ENCODE peak calls at places on chromosomes 2 and 18, in six cellular contexts. O is NCI-H345; F is memory B cell; P is epithelial cell of proximal tubule; I is MG63; C is naive thymus-derived CD4-positive, alpha-beta T cell. J is an unnamed sample.

GRCh38 chr2:88350262-88350640 is 102.2 kb downstream of the FOXI3 start:
- DNase-seq in I (no peak), C (no peak), P (no peak), F (no peak), O (no peak), J (no peak)

GRCh38 chr2:112583497-112584133 is 794 bp upstream of the CHCHD5 start:
- DNase-seq in P (no peak), I (no peak), F (no peak), O (no peak), C (peak; percentile 20), J (no peak)

GRCh38 chr2:169767243-169767888 is 31.3 kb upstream of the SSB start:
- DNase-seq in O (peak; percentile 35), C (peak; percentile 44), I (peak; percentile 29), F (peak; percentile 59), P (no peak), J (no peak)

GRCh38 chr2:81196933-81197628 is 892.5 kb upstream of the LRRTM1 start:
- DNase-seq in I (no peak), O (no peak), C (no peak), P (no peak), F (no peak), J (no peak)

GRCh38 chr2:29064746-29065478 is 9.4 kb downstream of the PCARE start:
- DNase-seq in O (no peak), P (no peak), I (no peak), F (no peak), C (no peak), J (no peak)

GRCh38 chr2:233010569-233011267 is 2.3 kb downstream of the NGEF start:
- DNase-seq in C (no peak), I (no peak), P (no peak), O (no peak), F (no peak), J (no peak)

GRCh38 chr2:219627105-219628100 is at the start of gene SLC4A3:
- DNase-seq in O (peak; percentile 43), C (no peak), I (peak; percentile 39), P (no peak), F (no peak), J (peak; percentile 19)

GRCh38 chr2:170523506-170523905 is 191.6 kb upstream of the SP5 start:
- DNase-seq in C (no peak), P (no peak), I (no peak), F (no peak), O (no peak), J (no peak)

GRCh38 chr18:44579745-44580144 is 100.9 kb upstream of the SETBP1 start:
- DNase-seq in I (no peak), P (no peak), F (no peak), O (no peak), C (no peak), J (no peak)

GRCh38 chr2:191404568-191404991 is 159.4 kb downstream of the MYO1B start:
- DNase-seq in C (no peak), F (no peak), I (no peak), P (no peak), O (no peak), J (no peak)

GRCh38 chr2:226891780-226892590 is 56.1 kb downstream of the RHBDD1 start:
- DNase-seq in F (no peak), P (no peak), O (no peak), C (no peak), I (no peak), J (no peak)

GRCh38 chr2:172096661-172097547 is 5.8 kb downstream of the DLX2 start:
- DNase-seq in O (peak; percentile 75), P (no peak), C (no peak), I (peak; percentile 97), F (peak; percentile 22), J (peak; percentile 17)

GRCh38 chr18:63684718-63685117 is 18.0 kb upstream of the SERPINB11 start:
- DNase-seq in I (no peak), P (no peak), C (no peak), O (no peak), F (no peak), J (peak; percentile 22)

GRCh38 chr2:119111115-119111975 is 47.2 kb downstream of the C1QL2 start:
- DNase-seq in O (no peak), F (no peak), I (no peak), P (no peak), C (no peak), J (no peak)

GRCh38 chr2:118991554-118991953 is 49.6 kb downstream of the MARCO start:
- DNase-seq in F (no peak), C (no peak), O (no peak), P (no peak), I (no peak), J (no peak)

GRCh38 chr2:198641161-198641560 is 816.6 kb downstream of the SATB2 start:
- DNase-seq in F (no peak), C (no peak), P (no peak), O (no peak), I (no peak), J (no peak)

GRCh38 chr18:79684283-79684631 is 4.7 kb downstream of the CTDP1 start:
- DNase-seq in O (no peak), C (no peak), P (no peak), I (no peak), F (no peak), J (no peak)

GRCh38 chr2:113203217-113203530 is 29.4 kb downstream of the PSD4 start:
- DNase-seq in F (no peak), O (no peak), I (no peak), C (no peak), P (no peak), J (no peak)

GRCh38 chr18:5144629-5145028 is 52.4 kb downstream of the AKAIN1 start:
- DNase-seq in O (no peak), C (no peak), I (no peak), F (no peak), P (no peak), J (no peak)

GRCh38 chr2:150688016-150688415 is 200.5 kb upstream of the RND3 start:
- DNase-seq in C (no peak), O (no peak), I (no peak), P (no peak), F (no peak), J (no peak)

GRCh38 chr2:117832905-117833613 is 18.6 kb downstream of the DDX18 start:
- DNase-seq in F (no peak), O (no peak), I (no peak), C (peak; percentile 16), P (no peak), J (no peak)

GRCh38 chr2:218006741-218007140 is 3.9 kb upstream of the TNS1 start:
- DNase-seq in F (no peak), I (peak; percentile 67), O (no peak), P (no peak), C (no peak), J (no peak)

GRCh38 chr2:133389569-133389968 is 178.7 kb downstream of the NCKAP5 start:
- DNase-seq in C (no peak), I (no peak), O (no peak), F (no peak), P (no peak), J (no peak)

GRCh38 chr2:227939271-227940027 is 68.0 kb downstream of the DAW1 start:
- DNase-seq in I (peak; percentile 19), C (no peak), F (no peak), O (peak; percentile 76), P (peak; percentile 6), J (no peak)

GRCh38 chr2:151783133-151783520 is 45.1 kb downstream of the ARL5A start:
- DNase-seq in F (no peak), P (no peak), C (no peak), O (no peak), I (no peak), J (no peak)

GRCh38 chr2:111957872-111958354 is 59.5 kb downstream of the MERTK start:
- DNase-seq in F (no peak), I (no peak), P (no peak), C (no peak), O (no peak), J (no peak)

GRCh38 chr2:240217431-240218301 is 77.2 kb upstream of the OTOS start:
- DNase-seq in O (no peak), I (no peak), P (no peak), C (no peak), F (no peak), J (no peak)

GRCh38 chr2:234974501-234975385 is 22.9 kb downstream of the SH3BP4 start:
- DNase-seq in I (no peak), P (no peak), C (no peak), F (no peak), O (peak; percentile 43), J (no peak)

J was measured in DMS79 treated with DMSO at 0.1 percent for 48 hours.